ENCODE peak calls at places on chromosomes 16 and 17, in eight cellular contexts. H is ovary, N is heart left ventricle, L is body of pancreas, W is lower leg skin, Y is transverse colon, V is HCT116, T is upper lobe of left lung. X is an unnamed sample.

GRCh38 chr17:561118-561517 is 153.5 kb downstream of the VPS53 start:
- DNase-seq in H (no peak), N (no peak), L (no peak), W (no peak), Y (no peak), V (no peak), T (no peak), X (peak)

GRCh38 chr17:6815775-6816174 is 15.8 kb downstream of the TEKT1 start:
- DNase-seq in H (no peak), N (no peak), L (no peak), W (no peak), Y (no peak), V (no peak), T (no peak), X (no peak)

GRCh38 chr17:66330646-66331037 is 28.2 kb downstream of the PRKCA start:
- DNase-seq in H (no peak), N (no peak), L (no peak), W (no peak), Y (no peak), V (no peak), T (no peak), X (no peak)

GRCh38 chr16:9012848-9013507 is 49.3 kb upstream of the USP7 start:
- DNase-seq in H (no peak), N (peak), L (no peak), W (no peak), Y (no peak), V (no peak), T (peak), X (no peak)

GRCh38 chr17:44376124-44376523 is 12.5 kb upstream of the FAM171A2 start:
- DNase-seq in H (peak), N (no peak), L (no peak), W (no peak), Y (no peak), V (no peak), T (peak), X (peak)

GRCh38 chr16:49727611-49728010 is 128.3 kb downstream of the ZNF423 start:
- DNase-seq in H (no peak), N (no peak), L (no peak), W (no peak), Y (no peak), V (no peak), T (peak), X (no peak)

GRCh38 chr16:9695152-9695551 is 487.1 kb downstream of the GRIN2A start:
- DNase-seq in H (no peak), N (no peak), L (no peak), W (no peak), Y (no peak), V (no peak), T (no peak), X (no peak)

GRCh38 chr17:15171433-15172047 is 93.6 kb downstream of the PMP22 start:
- DNase-seq in H (no peak), N (peak), L (peak), W (peak), Y (peak), V (peak), T (peak), X (peak)

GRCh38 chr17:14010999-14011692 is 58.2 kb upstream of the COX10 start:
- DNase-seq in H (no peak), N (no peak), L (no peak), W (no peak), Y (no peak), V (no peak), T (no peak), X (no peak)

GRCh38 chr17:80605326-80606066 is 60.9 kb downstream of the RPTOR start:
- DNase-seq in H (no peak), N (no peak), L (peak), W (peak), Y (no peak), V (no peak), T (no peak), X (peak)

GRCh38 chr17:17514993-17515920 is 19.1 kb upstream of the RASD1 start:
- DNase-seq in H (no peak), N (peak), L (peak), W (no peak), Y (no peak), V (no peak), T (no peak), X (no peak)

GRCh38 chr17:44972953-44973352 is 4.8 kb upstream of the C1QL1 start:
- DNase-seq in H (no peak), N (no peak), L (no peak), W (no peak), Y (no peak), V (no peak), T (no peak), X (peak)

GRCh38 chr16:593406-593805 is 3.5 kb downstream of the RAB40C start:
- DNase-seq in H (no peak), N (no peak), L (peak), W (no peak), Y (peak), V (no peak), T (no peak), X (no peak)

GRCh38 chr16:30927789-30928378 is 4.5 kb downstream of the FBXL19 start:
- DNase-seq in H (peak), N (no peak), L (peak), W (peak), Y (peak), V (peak), T (peak), X (peak)

GRCh38 chr17:50200447-50201225 is 795 bp downstream of the COL1A1 start:
- DNase-seq in H (peak), N (peak), L (peak), W (peak), Y (peak), V (peak), T (peak), X (peak)

GRCh38 chr16:20676268-20676828 is 21.1 kb downstream of the ACSM1 start:
- DNase-seq in H (no peak), N (no peak), L (peak), W (no peak), Y (peak), V (no peak), T (no peak), X (no peak)

GRCh38 chr16:75647138-75647491 is 350 bp downstream of the KARS1 start:
- DNase-seq in H (no peak), N (no peak), L (no peak), W (no peak), Y (no peak), V (no peak), T (no peak), X (no peak)

GRCh38 chr16:20883554-20884239 is 16.5 kb downstream of the DCUN1D3 start:
- DNase-seq in H (no peak), N (no peak), L (no peak), W (no peak), Y (no peak), V (no peak), T (no peak), X (no peak)

GRCh38 chr17:16488572-16488997 is 3.4 kb downstream of the LRRC75A start:
- DNase-seq in H (peak), N (no peak), L (peak), W (no peak), Y (peak), V (no peak), T (no peak), X (no peak)

GRCh38 chr16:9092282-9092962 is 978 bp downstream of the HAPSTR1 start:
- DNase-seq in H (peak), N (peak), L (peak), W (peak), Y (peak), V (no peak), T (peak), X (no peak)

GRCh38 chr17:15447928-15448579 is 19.4 kb downstream of the CDRT4 start:
- DNase-seq in H (no peak), N (no peak), L (peak), W (no peak), Y (no peak), V (no peak), T (no peak), X (no peak)

GRCh38 chr17:75587718-75588545 is at the start of gene MYO15B:
- DNase-seq in H (peak), N (peak), L (peak), W (peak), Y (peak), V (no peak), T (peak), X (no peak)

GRCh38 chr16:27462200-27462845 is 60.3 kb downstream of the IL21R start:
- DNase-seq in H (no peak), N (peak), L (no peak), W (no peak), Y (no peak), V (no peak), T (peak), X (no peak)
- TF ChIP-seq POLR2A in H (no peak), N (no peak), L (no peak), W (no peak), Y (no peak), V (no peak), T (no peak), X (no peak)

DNA sequence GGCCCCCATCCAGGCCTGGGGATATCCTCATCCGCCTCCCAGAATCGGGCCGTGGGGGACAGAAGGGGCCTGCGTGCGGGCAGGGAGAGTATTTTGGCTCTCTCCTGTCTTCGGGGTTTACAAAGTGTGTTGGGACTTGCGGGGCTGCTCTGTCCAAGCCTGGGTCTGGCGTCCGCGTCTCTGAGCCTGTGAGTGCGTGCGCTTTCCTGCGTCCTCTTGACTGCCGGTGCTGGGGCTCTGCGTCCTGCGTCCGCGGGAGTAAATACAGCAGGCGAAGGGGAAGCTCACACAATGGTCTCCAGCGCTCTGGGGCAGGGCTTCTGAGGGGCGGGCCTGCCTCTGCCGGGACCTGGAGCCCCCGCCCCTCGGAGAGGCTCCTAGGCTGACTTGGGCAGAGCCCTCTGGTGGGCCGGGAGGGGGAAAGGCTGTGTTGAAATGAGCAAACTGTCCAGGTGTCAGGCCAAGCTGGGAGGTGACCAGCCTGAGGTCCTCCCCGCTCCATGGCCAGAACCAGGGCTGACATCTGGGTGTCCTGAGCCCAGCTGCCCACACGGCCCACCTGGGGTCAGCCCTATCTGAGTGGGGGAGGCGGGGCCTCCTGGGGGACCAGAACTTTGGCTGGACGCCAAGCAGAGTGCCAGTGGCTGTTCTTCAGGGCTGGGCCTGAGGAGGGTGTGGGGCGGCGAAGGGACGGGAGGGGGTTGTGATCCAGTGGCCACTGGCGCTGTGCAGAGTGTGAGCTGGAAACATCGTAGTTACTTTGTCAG is 233.6 kb downstream of the SEC14L1 start:
- DNase-seq in H (peak), N (peak), L (peak), W (peak), Y (peak), V (no peak), T (peak), X (no peak)
- TF ChIP-seq POLR2A in H (peak), N (peak), L (peak), W (no peak), Y (peak), V (no peak), T (peak), X (no peak)

DNA sequence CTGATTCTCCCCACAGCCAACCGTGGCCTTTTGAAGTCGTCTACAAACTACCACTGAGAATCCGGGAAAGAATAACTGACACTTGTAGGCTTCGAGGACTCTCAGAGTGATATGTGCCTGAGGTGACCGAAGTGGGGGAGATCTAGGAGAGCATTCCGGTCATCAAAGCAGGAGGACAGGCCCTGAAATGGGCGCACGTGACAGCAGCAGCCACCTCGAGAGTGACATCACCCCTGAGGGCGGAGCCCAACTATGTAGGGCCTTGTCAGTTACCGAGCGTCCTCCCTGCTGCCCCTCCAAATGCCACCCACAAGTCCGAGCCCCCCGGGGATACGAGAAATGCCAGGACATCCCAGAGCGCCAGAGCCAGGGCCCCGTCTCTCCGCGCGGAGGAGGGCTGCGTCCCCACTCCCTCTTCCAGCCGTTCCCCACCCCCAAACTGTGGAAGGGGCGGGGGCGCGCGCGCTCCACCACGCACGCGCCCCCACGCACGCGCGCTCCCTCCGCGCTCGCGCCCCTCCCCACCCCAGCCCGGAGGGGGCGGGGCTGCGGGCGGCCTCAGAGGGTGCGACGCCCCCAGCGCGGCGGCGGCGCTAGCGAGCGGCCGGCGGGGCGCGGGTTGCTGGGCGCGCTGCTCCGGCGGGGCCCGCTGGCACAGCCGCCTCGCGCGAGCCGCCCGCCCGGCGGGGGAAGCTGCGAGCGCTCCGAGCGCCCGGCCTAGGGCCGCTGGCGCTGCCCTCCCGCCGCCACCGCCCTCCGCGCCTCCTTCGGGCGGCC is at the start of gene TANC2:
- DNase-seq in H (peak), N (peak), L (peak), W (peak), Y (peak), V (peak), T (peak), X (peak)
- TF ChIP-seq POLR2A in H (peak), N (peak), L (peak), W (no peak), Y (peak), V (peak), T (peak), X (peak)

GRCh38 chr17:59440757-59441458 is 109.5 kb downstream of the YPEL2 start:
- DNase-seq in H (peak), N (peak), L (peak), W (peak), Y (peak), V (peak), T (no peak), X (peak)

GRCh38 chr17:59439711-59440110 is 108.3 kb downstream of the YPEL2 start:
- DNase-seq in H (no peak), N (no peak), L (no peak), W (no peak), Y (no peak), V (no peak), T (no peak), X (no peak)

GRCh38 chr17:59437766-59438165 is 106.3 kb downstream of the YPEL2 start:
- DNase-seq in H (no peak), N (no peak), L (no peak), W (no peak), Y (no peak), V (no peak), T (no peak), X (no peak)

GRCh38 chr17:59441459-59442096 is 110.1 kb downstream of the YPEL2 start:
- DNase-seq in H (no peak), N (no peak), L (no peak), W (no peak), Y (no peak), V (no peak), T (no peak), X (no peak)

DNA sequence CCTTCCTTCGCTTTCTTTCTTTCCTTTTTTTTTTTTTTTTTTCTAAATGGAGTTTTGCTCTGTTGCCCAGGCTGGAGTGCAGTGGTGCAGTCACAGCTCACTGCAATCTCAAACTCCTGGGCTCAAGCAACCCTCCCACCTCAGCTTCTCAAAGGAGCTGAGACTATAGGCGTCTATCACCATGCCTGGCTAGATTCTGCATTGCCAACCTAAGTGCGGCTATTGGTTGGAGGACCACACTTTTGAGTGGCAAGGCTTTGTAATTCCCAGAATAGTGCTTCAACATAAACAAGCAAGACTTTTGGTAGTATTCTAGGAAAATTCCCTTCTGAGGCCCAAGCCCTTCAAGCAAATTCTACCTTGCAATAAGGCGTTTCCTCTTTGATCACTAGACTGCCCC is 107.8 kb downstream of the YPEL2 start:
- DNase-seq in H (no peak), N (no peak), L (no peak), W (no peak), Y (no peak), V (no peak), T (no peak), X (no peak)
- TF ChIP-seq POLR2A in H (no peak), N (no peak), L (no peak), W (no peak), Y (no peak), V (no peak), T (no peak), X (no peak)

DNA sequence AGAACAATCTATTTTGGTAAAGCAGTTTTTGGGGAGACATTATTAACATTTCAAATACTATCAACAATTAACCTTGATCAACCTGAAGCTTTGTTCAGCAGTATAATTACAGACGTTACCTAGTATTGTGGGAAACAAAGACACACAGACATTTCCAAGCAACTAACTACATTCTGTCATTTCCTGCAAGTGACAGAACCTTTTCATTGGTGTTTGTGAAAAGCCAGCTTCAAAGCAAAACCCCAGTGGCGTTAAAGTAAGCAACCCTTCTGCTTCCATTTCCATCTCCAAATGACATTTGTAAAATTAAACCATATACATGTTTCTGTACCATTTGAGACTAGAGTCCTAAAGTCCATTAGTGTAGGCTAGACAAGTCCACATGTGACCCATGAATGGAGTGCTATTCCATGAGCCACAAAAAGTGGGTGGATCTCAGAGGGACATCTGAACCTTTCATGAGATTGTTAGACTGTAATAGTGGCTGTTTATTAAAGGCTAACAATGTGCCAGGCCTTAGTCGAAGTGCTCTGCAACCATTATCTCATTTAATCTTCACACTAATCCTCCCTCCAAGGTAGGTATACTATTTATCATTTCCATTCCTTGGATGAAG is 101.2 kb downstream of the SSH2 start:
- DNase-seq in H (no peak), N (no peak), L (no peak), W (no peak), Y (no peak), V (no peak), T (no peak), X (no peak)
- TF ChIP-seq POLR2A in H (no peak), N (no peak), L (no peak), W (no peak), Y (no peak), V (no peak), T (no peak), X (no peak)

DNA sequence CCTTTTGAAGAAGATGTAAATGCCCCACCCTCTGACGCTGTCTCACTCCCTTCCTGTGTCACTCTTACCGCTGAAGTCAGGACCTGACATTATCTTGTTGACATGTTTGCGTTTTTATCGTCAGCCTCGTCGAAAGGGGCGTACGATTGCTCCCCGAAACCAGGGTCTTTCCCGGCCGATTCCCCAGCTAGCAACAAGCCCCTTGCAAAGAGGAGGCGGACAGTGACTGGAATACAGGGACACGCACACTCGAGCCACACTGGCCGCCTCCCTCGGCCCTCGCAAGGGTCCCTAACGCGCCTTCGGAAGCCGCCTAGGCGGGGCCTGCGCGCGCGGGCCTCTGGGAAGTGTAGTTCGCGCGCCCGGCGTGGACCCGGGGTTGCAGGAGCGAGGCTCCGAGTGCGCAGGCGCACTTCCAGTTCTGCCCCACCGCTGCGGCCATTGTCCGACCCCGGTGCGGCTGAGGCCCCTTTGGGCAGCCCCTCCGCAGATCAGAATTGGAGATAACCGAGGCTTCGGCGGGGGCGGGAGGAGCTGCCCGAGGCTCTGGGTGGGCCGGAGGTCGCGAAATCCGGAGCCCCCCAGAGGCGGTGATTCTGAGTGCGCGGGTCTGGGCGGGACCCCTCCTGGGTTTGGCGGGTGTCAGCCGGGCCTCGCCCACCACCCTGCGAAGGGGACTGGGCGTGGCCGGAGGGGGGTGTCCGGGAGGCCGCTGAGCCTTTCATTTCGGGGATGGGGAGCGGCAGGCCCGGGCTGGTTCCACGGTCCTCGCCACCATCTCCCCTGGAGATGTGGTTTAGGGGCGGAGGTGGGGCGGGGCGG is at the start of gene ZFP90:
- DNase-seq in H (peak), N (peak), L (peak), W (peak), Y (peak), V (peak), T (peak), X (peak)
- TF ChIP-seq POLR2A in H (no peak), N (peak), L (no peak), W (no peak), Y (peak), V (no peak), T (peak), X (no peak)

GRCh38 chr16:3027983-3028715 is 4.3 kb downstream of the THOC6 start:
- DNase-seq in H (peak), N (peak), L (peak), W (peak), Y (peak), V (peak), T (peak), X (peak)
- TF ChIP-seq POLR2A in H (no peak), N (no peak), L (peak), W (no peak), Y (peak), V (peak), T (peak), X (no peak)

DNA sequence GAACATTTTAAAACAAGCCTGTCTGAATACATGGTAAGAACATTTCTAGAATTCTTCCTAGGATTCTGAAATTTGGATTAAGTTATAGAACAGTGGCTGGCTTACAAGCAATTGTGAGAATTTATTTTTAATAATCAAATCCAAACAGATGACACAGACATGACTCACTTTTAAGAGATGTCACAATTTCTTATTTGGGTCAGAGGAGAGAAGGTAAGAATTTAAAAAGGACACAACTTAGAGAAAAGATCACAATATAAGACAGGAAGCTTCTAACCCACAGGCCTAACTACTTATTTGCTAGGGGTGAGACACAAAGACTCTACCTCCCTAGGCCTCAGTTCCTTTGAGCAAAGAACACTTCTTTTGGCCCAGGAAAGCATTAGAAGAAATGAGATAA is 32.7 kb downstream of the ZZEF1 start:
- DNase-seq in H (no peak), N (no peak), L (no peak), W (no peak), Y (no peak), V (no peak), T (no peak), X (no peak)
- TF ChIP-seq POLR2A in H (no peak), N (no peak), L (no peak), W (no peak), Y (no peak), V (no peak), T (no peak), X (no peak)

X was measured in H54.